ENCODE peak calls at places on chromosomes 13 and 19, in four cellular contexts. T is IMR-90, O is K562, E is endothelial cell of umbilical vein. A is an unnamed sample.

GRCh38 chr19:34096020-34096915 is 76.0 kb upstream of the LSM14A start:
- DNase-seq in T (peak; percentile 50), E (peak; percentile 59), O (peak; percentile 44), A (peak; percentile 7)

GRCh38 chr19:12543855-12544254 is 7.4 kb downstream of the ZNF564 start:
- DNase-seq in T (no peak), E (no peak), O (no peak), A (no peak)

GRCh38 chr19:49590971-49591730 is at the start of gene PRR12:
- DNase-seq in T (peak; percentile 67), E (peak; percentile 71), O (peak; percentile 87), A (no peak)

GRCh38 chr19:4067396-4068057 is 828 bp upstream of the ZBTB7A start:
- DNase-seq in T (no peak), O (peak; percentile 87), E (peak; percentile 39), A (no peak)

GRCh38 chr19:33472696-33473624 is 48.6 kb downstream of the PEPD start:
- DNase-seq in E (peak; percentile 36), O (no peak), T (peak; percentile 99), A (peak; percentile 65)

GRCh38 chr19:43639507-43640423 is at the start of gene CADM4:
- DNase-seq in T (no peak), E (no peak), O (peak; percentile 89), A (no peak)

GRCh38 chr13:102580552-102581169 is 16.1 kb upstream of the TPP2 start:
- DNase-seq in E (peak; percentile 74), O (peak; percentile 46), T (peak; percentile 80), A (no peak)

GRCh38 chr13:102897371-102898138 is 51.7 kb downstream of the ERCC5 start:
- DNase-seq in O (no peak), E (no peak), T (no peak), A (no peak)

GRCh38 chr13:39656325-39656677 is 839 bp downstream of the COG6 start:
- DNase-seq in O (no peak), T (peak; percentile 5), E (no peak), A (no peak)

GRCh38 chr19:39038098-39038497 is 5.7 kb upstream of the FBXO27 start:
- DNase-seq in E (peak; percentile 55), T (peak; percentile 25), O (peak; percentile 77), A (no peak)

GRCh38 chr19:5200844-5201243 is 139.8 kb downstream of the PTPRS start:
- DNase-seq in E (no peak), O (no peak), T (no peak), A (no peak)

DNA sequence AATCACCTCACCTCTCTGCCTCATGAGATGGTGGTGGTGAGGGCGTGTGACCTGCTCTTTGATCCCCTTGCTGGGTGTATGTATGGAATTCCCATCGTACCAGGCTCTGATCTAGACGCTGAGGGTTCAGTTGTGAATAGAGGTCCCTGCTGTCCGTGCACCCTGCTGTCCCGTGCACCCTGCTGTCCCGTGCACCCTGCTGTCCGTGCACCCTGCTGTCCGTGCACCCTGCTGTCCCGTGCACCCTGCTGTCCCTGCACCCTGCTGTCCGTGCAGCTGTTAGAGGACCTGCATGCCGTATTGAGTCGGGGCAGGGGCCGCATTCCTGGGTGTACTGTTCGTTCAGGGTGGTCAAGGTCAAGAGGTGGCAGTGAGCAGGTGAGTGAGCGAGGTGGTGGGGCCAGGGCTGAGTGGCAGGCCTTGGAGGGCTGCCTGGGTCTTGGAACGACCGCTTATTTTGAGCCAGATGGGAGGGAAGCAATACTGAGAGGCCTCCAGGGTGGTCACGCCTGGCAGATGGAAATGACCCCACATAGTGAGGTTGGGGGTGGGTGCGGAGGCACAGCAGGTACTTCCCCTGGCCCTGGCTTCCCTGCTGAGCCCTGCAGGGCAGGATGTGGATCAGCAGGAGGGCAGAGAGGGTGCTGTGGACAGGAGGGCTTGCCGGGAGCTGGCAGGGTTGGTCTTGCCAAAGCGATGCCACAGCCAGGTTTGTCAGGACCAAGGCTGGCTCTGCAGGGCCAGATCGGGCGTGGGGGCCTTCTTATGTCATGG is 4.6 kb upstream of the EPN1 start:
- DNase-seq in O (peak; percentile 30), T (peak; percentile 20), E (peak; percentile 33), A (no peak)
- H3K9me1 ChIP-seq in O (peaks cover 5% of the 10 kb centered on the region), T (no peaks in the 10 kb centered on the region), E (no peaks in the 10 kb centered on the region), A (peaks cover 2% of the 10 kb centered on the region)

GRCh38 chr19:11293468-11294389 is 2.2 kb upstream of the TSPAN16 start:
- DNase-seq in T (peak; percentile 87), O (peak; percentile 96), E (peak; percentile 94), A (peak; percentile 60)

GRCh38 chr19:11288349-11288748 is 7.6 kb upstream of the TSPAN16 start:
- DNase-seq in E (peak; percentile 38), T (peak; percentile 41), O (no peak), A (no peak)

GRCh38 chr19:11295180-11295579 is 780 bp upstream of the TSPAN16 start:
- DNase-seq in T (no peak), E (no peak), O (no peak), A (no peak)

GRCh38 chr19:11291415-11291814 is 4.5 kb upstream of the TSPAN16 start:
- DNase-seq in O (no peak), E (no peak), T (no peak), A (no peak)

DNA sequence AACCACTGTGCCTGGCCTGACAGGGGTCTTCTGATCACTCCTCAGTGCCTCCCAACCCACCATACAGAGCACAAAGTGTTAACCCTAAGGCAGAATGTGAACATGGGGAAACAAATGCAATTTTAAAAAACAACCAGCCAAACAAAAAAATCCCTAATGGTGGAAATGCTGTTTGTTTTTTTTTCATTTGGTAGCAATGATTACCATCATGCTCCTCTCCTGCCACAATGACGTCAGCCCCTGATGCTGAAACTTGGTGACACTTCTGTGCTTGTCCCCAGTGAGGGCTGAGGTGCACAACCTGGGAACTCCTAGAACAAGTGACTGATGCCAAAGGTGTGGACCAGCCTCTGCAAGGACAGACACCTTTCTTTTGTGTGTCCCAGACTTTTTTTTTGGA is 4.0 kb upstream of the TSPAN16 start:
- DNase-seq in O (peak; percentile 14), E (no peak), T (no peak), A (no peak)
- H3K9me1 ChIP-seq in O (no peaks in the 10 kb centered on the region), E (no peaks in the 10 kb centered on the region), T (peaks cover 3% of the 10 kb centered on the region), A (no peaks in the 10 kb centered on the region)

GRCh38 chr13:27959976-27960361 is 9.1 kb downstream of the CDX2 start:
- DNase-seq in O (no peak), E (no peak), T (no peak), A (no peak)

GRCh38 chr13:27962982-27963381 is 6.1 kb downstream of the CDX2 start:
- DNase-seq in O (no peak), E (no peak), T (no peak), A (no peak)

GRCh38 chr13:27960362-27961226 is 8.5 kb downstream of the CDX2 start:
- DNase-seq in E (no peak), T (no peak), O (peak; percentile 36), A (no peak)

GRCh38 chr13:27961227-27962085 is 7.7 kb downstream of the CDX2 start:
- DNase-seq in T (no peak), E (no peak), O (no peak), A (no peak)

DNA sequence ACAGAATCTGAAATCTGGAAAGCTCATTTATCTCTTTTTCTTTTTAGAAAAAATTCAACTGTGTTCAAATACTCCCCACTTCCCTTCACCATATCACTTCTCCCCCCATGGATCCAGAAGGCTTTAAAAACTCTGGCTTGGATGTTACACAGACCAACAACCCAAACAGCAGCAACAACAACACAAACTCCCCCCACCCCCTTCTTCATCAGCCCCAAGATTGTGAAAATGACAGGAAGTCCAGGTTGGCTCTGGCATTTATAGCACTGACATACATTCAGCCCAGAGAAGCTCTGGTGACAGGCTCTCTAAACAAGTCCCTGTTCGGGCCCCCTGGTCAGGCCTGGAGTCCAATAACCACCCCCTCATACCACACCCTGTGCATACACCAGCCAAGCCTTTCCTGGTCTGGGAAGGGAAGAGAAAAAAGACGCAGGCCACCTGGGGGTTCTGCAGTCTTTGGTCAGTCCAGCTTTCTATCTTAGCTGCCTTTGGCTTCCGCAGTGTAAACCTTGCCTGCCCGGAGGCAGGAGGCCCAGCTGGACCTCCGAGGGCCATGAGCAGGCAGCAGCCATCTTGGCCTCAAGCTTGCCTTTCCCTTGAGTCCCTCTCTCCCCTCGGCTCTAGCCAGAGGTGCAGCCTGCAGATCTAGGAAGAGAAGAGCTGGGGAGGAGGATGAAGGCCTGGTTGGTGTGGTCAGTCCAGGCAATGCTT is 6.8 kb downstream of the CDX2 start:
- DNase-seq in O (no peak), E (no peak), T (no peak), A (no peak)
- H3K9me1 ChIP-seq in O (no peaks in the 10 kb centered on the region), E (no peaks in the 10 kb centered on the region), T (no peaks in the 10 kb centered on the region), A (no peaks in the 10 kb centered on the region)

GRCh38 chr19:18363787-18364186 is 22.2 kb upstream of the GDF15 start:
- DNase-seq in E (no peak), O (no peak), T (no peak), A (no peak)

GRCh38 chr19:18362934-18363542 is 22.6 kb downstream of the PGPEP1 start:
- DNase-seq in E (no peak), T (no peak), O (no peak), A (no peak)

GRCh38 chr19:18364826-18365528 is 21.0 kb upstream of the GDF15 start:
- DNase-seq in O (peak; percentile 56), E (peak; percentile 98), T (peak; percentile 100), A (peak; percentile 53)

GRCh38 chr19:18368504-18369222 is 17.3 kb upstream of the GDF15 start:
- DNase-seq in O (no peak), E (no peak), T (no peak), A (no peak)

DNA sequence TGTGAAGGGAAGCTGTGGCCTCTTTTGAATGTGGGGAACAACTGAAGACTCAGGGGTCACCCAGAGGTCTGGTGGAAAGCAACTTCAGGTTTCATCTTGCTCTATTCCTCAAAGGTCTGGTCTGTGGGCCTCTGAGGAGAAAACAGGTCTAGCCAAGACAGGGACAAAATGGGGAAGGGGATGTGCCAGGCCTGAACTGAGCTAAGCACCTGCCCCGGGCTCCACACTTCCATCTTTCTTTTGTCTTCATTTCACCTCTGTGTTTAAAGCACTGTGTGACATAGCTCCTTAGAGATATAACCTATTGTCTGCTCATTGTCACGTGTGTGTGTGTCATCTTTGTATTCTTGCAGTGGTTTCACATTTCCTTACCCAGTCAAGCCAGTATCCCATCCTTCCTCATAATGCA is 19.9 kb upstream of the GDF15 start:
- DNase-seq in O (no peak), E (peak; percentile 13), T (no peak), A (no peak)
- H3K9me1 ChIP-seq in O (no peaks in the 10 kb centered on the region), E (no peaks in the 10 kb centered on the region), T (peaks cover 9% of the 10 kb centered on the region), A (no peaks in the 10 kb centered on the region)

GRCh38 chr13:51297556-51297955 is 41.9 kb upstream of the SERPINE3 start:
- DNase-seq in O (no peak), E (no peak), T (no peak), A (no peak)
- H3K9me1 ChIP-seq in O (no peaks in the 10 kb centered on the region), E (no peaks in the 10 kb centered on the region), T (no peaks in the 10 kb centered on the region), A (no peaks in the 10 kb centered on the region)